ENCODE peak calls at places on chromosomes 3 and 15, in seven cellular contexts. F is fibroblast of the aortic adventitia, K is AG09309, U is osteocyte, W is AG09319, M is BJ, G is neural crest cell. X is an unnamed sample.

GRCh38 chr15:43777293-43777819 is 590 bp upstream of the ELL3 start:
- DNase-seq in F (peak), K (no peak), U (peak), W (no peak), M (no peak), G (peak), X (peak)

GRCh38 chr3:18544135-18544534 is 119.0 kb upstream of the SATB1 start:
- DNase-seq in F (no peak), K (no peak), U (no peak), W (no peak), M (no peak), G (no peak), X (no peak)

GRCh38 chr3:78402720-78403119 is 1362.8 kb downstream of the ROBO2 start:
- DNase-seq in F (no peak), K (no peak), U (no peak), W (no peak), M (no peak), G (no peak), X (no peak)

GRCh38 chr3:64681827-64682226 is 6.0 kb downstream of the ADAMTS9 start:
- DNase-seq in F (no peak), K (no peak), U (no peak), W (no peak), M (no peak), G (no peak), X (no peak)

GRCh38 chr3:116102037-116102436 is 343.2 kb downstream of the LSAMP start:
- DNase-seq in F (no peak), K (no peak), U (no peak), W (no peak), M (no peak), G (no peak), X (no peak)

GRCh38 chr3:61562042-61562809 is 855 bp downstream of the PTPRG start:
- DNase-seq in F (peak), K (no peak), U (no peak), W (no peak), M (no peak), G (peak), X (peak)

GRCh38 chr3:155233213-155233612 is 60.3 kb downstream of the STRIT1 start:
- DNase-seq in F (peak), K (peak), U (no peak), W (no peak), M (peak), G (no peak), X (peak)

GRCh38 chr3:72912532-72912931 is 24.7 kb downstream of the GXYLT2 start:
- DNase-seq in F (peak), K (no peak), U (no peak), W (no peak), M (no peak), G (no peak), X (no peak)

GRCh38 chr3:32759342-32759741 is 58.5 kb upstream of the TRIM71 start:
- DNase-seq in F (no peak), K (no peak), U (no peak), W (no peak), M (no peak), G (no peak), X (no peak)

GRCh38 chr3:67048716-67049076 is 50.6 kb downstream of the KBTBD8 start:
- DNase-seq in F (no peak), K (no peak), U (no peak), W (no peak), M (no peak), G (no peak), X (no peak)

GRCh38 chr3:11198495-11198894 is 44.2 kb downstream of the HRH1 start:
- DNase-seq in F (no peak), K (no peak), U (no peak), W (no peak), M (no peak), G (no peak), X (no peak)

GRCh38 chr3:22263042-22263441 is 512.0 kb upstream of the ZNF385D start:
- DNase-seq in F (peak), K (peak), U (no peak), W (no peak), M (no peak), G (no peak), X (no peak)

GRCh38 chr3:72418149-72418686 is 430.0 kb downstream of the SHQ1 start:
- DNase-seq in F (no peak), K (no peak), U (no peak), W (no peak), M (no peak), G (no peak), X (no peak)

GRCh38 chr3:170357920-170358854 is 672 bp downstream of the SKIL start:
- DNase-seq in F (peak), K (no peak), U (peak), W (peak), M (no peak), G (peak), X (peak)

GRCh38 chr15:92018535-92019239 is 165.2 kb downstream of the SLCO3A1 start:
- DNase-seq in F (no peak), K (no peak), U (no peak), W (no peak), M (no peak), G (no peak), X (no peak)

GRCh38 chr15:33910741-33911140 is 57.6 kb upstream of the CHRM5 start:
- DNase-seq in F (peak), K (no peak), U (no peak), W (no peak), M (no peak), G (no peak), X (peak)

GRCh38 chr3:85475346-85475745 is 516.6 kb downstream of the CADM2 start:
- DNase-seq in F (no peak), K (no peak), U (no peak), W (no peak), M (no peak), G (no peak), X (no peak)

GRCh38 chr3:8864570-8865350 is 95.3 kb upstream of the OXTR start:
- DNase-seq in F (no peak), K (no peak), U (no peak), W (no peak), M (no peak), G (no peak), X (peak)

GRCh38 chr3:151896662-151897012 is 23.2 kb downstream of the SUCNR1 start:
- DNase-seq in F (peak), K (no peak), U (no peak), W (no peak), M (no peak), G (no peak), X (no peak)

GRCh38 chr15:84598250-84598649 is 2.6 kb upstream of the ZSCAN2 start:
- DNase-seq in F (no peak), K (no peak), U (no peak), W (no peak), M (no peak), G (no peak), X (no peak)

GRCh38 chr3:11282250-11283125 is 10.3 kb downstream of the ATG7 start:
- DNase-seq in F (peak), K (no peak), U (no peak), W (no peak), M (no peak), G (no peak), X (peak)

GRCh38 chr3:172244011-172244410 is 204.2 kb downstream of the GHSR start:
- DNase-seq in F (peak), K (no peak), U (no peak), W (no peak), M (no peak), G (no peak), X (no peak)

GRCh38 chr3:58090351-58090750 is 82.1 kb downstream of the FLNB start:
- DNase-seq in F (no peak), K (no peak), U (no peak), W (no peak), M (no peak), G (no peak), X (peak)

GRCh38 chr3:23748398-23749110 is 57.2 kb upstream of the UBE2E1 start:
- DNase-seq in F (peak), K (peak), U (no peak), W (no peak), M (no peak), G (no peak), X (peak)

GRCh38 chr3:186237915-186238314 is 124.1 kb downstream of the DGKG start:
- DNase-seq in F (no peak), K (no peak), U (no peak), W (no peak), M (no peak), G (no peak), X (no peak)

GRCh38 chr3:30919600-30919999 is 25.1 kb upstream of the GADL1 start:
- DNase-seq in F (no peak), K (no peak), U (no peak), W (no peak), M (no peak), G (no peak), X (no peak)

GRCh38 chr15:71634820-71635219 is 175.5 kb upstream of the NR2E3 start:
- DNase-seq in F (peak), K (no peak), U (no peak), W (peak), M (no peak), G (no peak), X (peak)

GRCh38 chr15:91970142-91970541 is 116.6 kb downstream of the SLCO3A1 start:
- DNase-seq in F (peak), K (no peak), U (no peak), W (peak), M (no peak), G (no peak), X (peak)

GRCh38 chr3:148697311-148698189 is at the start of gene AGTR1:
- DNase-seq in F (peak), K (no peak), U (peak), W (no peak), M (no peak), G (peak), X (peak)

GRCh38 chr15:84715442-84716035 is 400 bp downstream of the SEC11A start:
- DNase-seq in F (peak), K (no peak), U (no peak), W (no peak), M (no peak), G (peak), X (peak)

GRCh38 chr3:128274837-128275236 is 121.6 kb downstream of the EEFSEC start:
- DNase-seq in F (peak), K (peak), U (peak), W (no peak), M (peak), G (no peak), X (peak)
- TF ChIP-seq CTCF in F (no peak), K (no peak), U (no peak), W (no peak), M (peak), G (no peak), X (peak)

GRCh38 chr3:43996379-43997301 is 245.0 kb upstream of the TOPAZ1 start:
- DNase-seq in F (peak), K (no peak), U (no peak), W (no peak), M (no peak), G (peak), X (no peak)
- TF ChIP-seq CTCF in F (peak), K (peak), U (peak), W (peak), M (peak), G (no peak), X (peak)

GRCh38 chr3:52004158-52004787 is 8.6 kb upstream of the RPL29 start:
- DNase-seq in F (peak), K (no peak), U (no peak), W (no peak), M (no peak), G (peak), X (peak)
- TF ChIP-seq CTCF in F (peak), K (peak), U (peak), W (peak), M (peak), G (peak), X (peak)

GRCh38 chr15:67571643-67572415 is 29.3 kb downstream of the MAP2K5 start:
- DNase-seq in F (no peak), K (no peak), U (no peak), W (no peak), M (no peak), G (no peak), X (peak)
- TF ChIP-seq CTCF in F (no peak), K (no peak), U (no peak), W (no peak), M (no peak), G (no peak), X (no peak)

GRCh38 chr3:179098388-179099077 is 26.9 kb upstream of the ZMAT3 start:
- DNase-seq in F (peak), K (no peak), U (no peak), W (no peak), M (no peak), G (no peak), X (peak)
- TF ChIP-seq CTCF in F (peak), K (peak), U (peak), W (peak), M (peak), G (no peak), X (peak)

GRCh38 chr3:7207092-7207491 is 346.2 kb downstream of the GRM7 start:
- DNase-seq in F (no peak), K (no peak), U (no peak), W (no peak), M (no peak), G (no peak), X (no peak)
- TF ChIP-seq CTCF in F (no peak), K (no peak), U (no peak), W (no peak), M (no peak), G (no peak), X (no peak)